ENCODE peak calls at places on chromosome 5, in eight cellular contexts. P, F, M, E, K, Y, N and S are unnamed samples.

GRCh38 chr5:150141544-150142188 is 14.0 kb downstream of the PDGFRB start:
- DNase-seq in P (no peak), F (no peak), M (peak; percentile 77), E (no peak), K (no peak), Y (no peak), N (no peak), S (no peak)

GRCh38 chr5:74394924-74395880 is 245.3 kb downstream of the ENC1 start:
- DNase-seq in P (no peak), F (peak; percentile 86), M (no peak), E (peak; percentile 61), K (no peak), Y (peak; percentile 23), N (peak; percentile 83), S (no peak)

GRCh38 chr5:151222769-151223446 is 984 bp downstream of the CCDC69 start:
- DNase-seq in P (peak; percentile 57), F (peak; percentile 20), M (no peak), E (peak; percentile 69), K (no peak), Y (no peak), N (peak; percentile 26), S (peak; percentile 23)

GRCh38 chr5:83554686-83555085 is 83.1 kb downstream of the VCAN start:
- DNase-seq in P (no peak), F (no peak), M (no peak), E (no peak), K (no peak), Y (no peak), N (no peak), S (no peak)

GRCh38 chr5:159947708-159948358 is 31.6 kb downstream of the ADRA1B start:
- DNase-seq in P (no peak), F (peak; percentile 33), M (no peak), E (no peak), K (no peak), Y (no peak), N (no peak), S (no peak)

GRCh38 chr5:28374492-28374934 is 1336.1 kb upstream of the CDH9 start:
- DNase-seq in P (no peak), F (peak; percentile 96), M (no peak), E (no peak), K (no peak), Y (no peak), N (no peak), S (no peak)

GRCh38 chr5:17305964-17306725 is 88.7 kb downstream of the BASP1 start:
- DNase-seq in P (no peak), F (peak; percentile 89), M (peak; percentile 92), E (no peak), K (no peak), Y (peak; percentile 26), N (no peak), S (no peak)

GRCh38 chr5:175696139-175696854 is 38.4 kb downstream of the HRH2 start:
- DNase-seq in P (peak; percentile 49), F (peak; percentile 60), M (peak; percentile 24), E (peak; percentile 85), K (no peak), Y (peak; percentile 44), N (peak; percentile 84), S (peak; percentile 45)

GRCh38 chr5:73189816-73190451 is 16.9 kb downstream of the TMEM174 start:
- DNase-seq in P (no peak), F (peak; percentile 18), M (peak; percentile 39), E (no peak), K (no peak), Y (peak; percentile 44), N (peak; percentile 50), S (peak; percentile 76)

GRCh38 chr5:68659876-68660275 is 433.9 kb upstream of the SLC30A5 start:
- DNase-seq in P (no peak), F (no peak), M (no peak), E (no peak), K (no peak), Y (no peak), N (no peak), S (no peak)

GRCh38 chr5:7012057-7012456 is 298.8 kb downstream of the TENT4A start:
- DNase-seq in P (no peak), F (no peak), M (no peak), E (no peak), K (no peak), Y (no peak), N (no peak), S (no peak)

GRCh38 chr5:7018601-7019000 is 305.4 kb downstream of the TENT4A start:
- DNase-seq in P (no peak), F (no peak), M (no peak), E (no peak), K (no peak), Y (no peak), N (no peak), S (no peak)

GRCh38 chr5:7018144-7018543 is 304.9 kb downstream of the TENT4A start:
- DNase-seq in P (no peak), F (no peak), M (no peak), E (no peak), K (no peak), Y (no peak), N (no peak), S (no peak)

GRCh38 chr5:7017004-7017770 is 304.0 kb downstream of the TENT4A start:
- DNase-seq in P (no peak), F (no peak), M (no peak), E (no peak), K (no peak), Y (no peak), N (no peak), S (peak; percentile 66)

GRCh38 chr5:7015586-7016256 is 302.5 kb downstream of the TENT4A start:
- DNase-seq in P (no peak), F (no peak), M (no peak), E (no peak), K (no peak), Y (no peak), N (peak; percentile 57), S (no peak)
- TF ChIP-seq CTCF in P (no peak), F (no peak), M (no peak), E (no peak), K (no peak), Y (no peak), N (peak; percentile 22), S (no peak)

DNA sequence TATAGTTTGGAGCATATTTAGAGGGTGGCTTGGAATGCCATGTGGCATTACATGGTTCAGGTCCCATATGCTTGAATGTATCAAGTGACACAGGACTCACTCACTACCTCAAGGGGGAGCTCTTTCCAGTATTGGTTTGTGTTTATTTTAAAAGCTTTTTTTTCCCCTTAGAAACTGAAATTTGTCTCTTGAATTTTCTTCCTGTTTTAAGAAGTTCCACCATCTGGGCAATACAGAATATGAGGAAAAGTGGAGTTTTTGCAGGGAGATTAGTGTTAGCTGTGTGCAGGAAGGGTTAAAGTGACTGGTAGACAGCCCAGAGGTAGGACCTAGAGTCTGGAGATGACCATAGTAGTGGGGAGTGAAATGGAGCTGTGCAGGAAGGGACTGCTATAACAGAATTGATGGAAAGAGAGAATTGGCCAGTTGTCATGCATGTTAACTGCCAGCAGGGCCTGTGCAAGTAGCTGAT is 36.6 kb downstream of the CTNNA1 start:
- DNase-seq in P (no peak), F (peak; percentile 71), M (peak; percentile 22), E (no peak), K (no peak), Y (peak; percentile 32), N (peak; percentile 15), S (no peak)
- TF ChIP-seq CTCF in P (peak; percentile 46), F (peak; percentile 25), M (peak; percentile 65), E (peak; percentile 44), K (no peak), Y (peak; percentile 79), N (peak; percentile 37), S (peak; percentile 70)

GRCh38 chr5:123094227-123094918 is 5.3 kb downstream of the PRDM6 start:
- DNase-seq in P (no peak), F (no peak), M (no peak), E (no peak), K (no peak), Y (no peak), N (no peak), S (no peak)

GRCh38 chr5:123093279-123094226 is 4.5 kb downstream of the PRDM6 start:
- DNase-seq in P (no peak), F (no peak), M (no peak), E (no peak), K (no peak), Y (no peak), N (peak; percentile 63), S (peak; percentile 55)

GRCh38 chr5:123095694-123096120 is 6.7 kb downstream of the PRDM6 start:
- DNase-seq in P (no peak), F (no peak), M (no peak), E (no peak), K (no peak), Y (no peak), N (no peak), S (no peak)

GRCh38 chr5:123097483-123097870 is 8.4 kb downstream of the PRDM6 start:
- DNase-seq in P (no peak), F (no peak), M (no peak), E (no peak), K (no peak), Y (no peak), N (no peak), S (no peak)

DNA sequence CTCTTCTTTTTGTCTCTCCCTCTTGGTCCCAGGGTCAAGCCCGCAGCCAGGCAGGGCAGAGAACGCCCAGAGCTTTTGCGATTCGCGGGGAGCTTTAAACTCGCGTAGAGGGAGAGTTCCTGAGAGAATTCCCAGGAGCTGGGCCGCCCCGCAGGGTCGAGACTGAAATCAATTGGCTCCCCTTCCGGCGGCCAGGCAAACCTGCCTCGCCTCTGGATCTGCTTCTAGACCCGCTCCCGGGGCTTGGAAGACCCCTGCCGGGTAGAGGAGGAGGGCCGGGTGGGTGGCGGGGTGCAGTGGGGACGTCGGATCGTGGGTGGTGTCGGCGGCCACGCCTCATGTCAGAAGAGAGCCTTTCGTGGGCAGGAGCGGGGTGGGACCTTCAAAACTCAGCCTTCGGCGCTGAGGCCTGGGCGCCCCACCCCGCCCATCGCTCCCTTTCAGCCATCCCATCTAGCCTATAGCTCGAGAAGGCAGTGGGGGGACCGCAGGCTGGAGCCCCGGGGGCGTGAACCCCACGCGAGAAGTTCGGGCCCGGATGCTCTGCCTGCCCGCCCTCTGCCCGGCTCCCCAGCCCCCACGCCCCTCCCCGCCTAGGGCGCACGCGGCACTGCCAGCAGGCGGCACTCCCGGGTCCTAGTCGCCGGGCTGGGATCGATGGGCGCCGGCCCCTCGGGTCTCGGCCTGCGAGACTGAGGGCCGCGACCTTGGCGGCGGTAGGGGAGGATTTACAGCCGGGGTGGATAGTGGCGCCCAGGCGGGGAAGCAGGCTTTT is 6.1 kb downstream of the PRDM6 start:
- DNase-seq in P (no peak), F (no peak), M (no peak), E (peak; percentile 47), K (no peak), Y (no peak), N (peak; percentile 69), S (peak; percentile 82)
- TF ChIP-seq CTCF in P (no peak), F (no peak), M (no peak), E (no peak), K (no peak), Y (no peak), N (no peak), S (peak; percentile 54)

DNA sequence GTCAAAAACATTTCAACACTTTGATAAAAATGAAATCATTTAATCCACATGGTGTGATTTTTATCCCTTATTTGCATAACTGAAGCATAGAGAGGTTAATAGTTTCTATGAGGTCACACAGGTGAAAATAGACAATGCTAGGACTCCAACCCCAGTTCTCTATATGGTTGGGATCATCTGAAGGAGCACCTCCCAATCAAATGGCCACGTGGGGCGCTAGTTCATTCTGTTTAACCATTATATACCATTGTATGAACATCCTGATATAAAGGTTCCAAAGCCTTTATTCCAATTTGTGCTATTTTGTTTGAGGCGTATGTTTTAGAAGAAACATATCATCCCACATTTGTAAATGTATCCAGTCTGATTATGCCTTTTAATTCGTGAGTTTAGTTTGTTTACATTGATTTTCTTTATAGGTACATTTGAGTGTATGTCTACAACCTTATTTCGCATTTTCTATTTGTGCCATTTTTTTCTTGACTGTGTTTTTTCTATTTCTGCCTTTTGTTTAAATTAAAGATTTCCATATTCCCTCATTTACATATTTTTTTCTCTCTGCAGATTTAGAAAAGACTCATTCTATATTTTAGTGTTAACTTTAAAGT is 1092.0 kb downstream of the MAT2B start:
- DNase-seq in P (no peak), F (peak; percentile 65), M (no peak), E (no peak), K (no peak), Y (peak; percentile 64), N (peak; percentile 53), S (peak; percentile 55)
- TF ChIP-seq CTCF in P (no peak), F (peak; percentile 21), M (peak; percentile 16), E (no peak), K (no peak), Y (peak; percentile 78), N (peak; percentile 13), S (peak; percentile 62)